ENCODE peak calls at places on chromosomes 3 and 15, in four cellular contexts. K is GM23338, I is sigmoid colon, U is prostate gland. W is an unnamed sample.

GRCh38 chr3:66633564-66633963 is 132.7 kb upstream of the LRIG1 start:
- DNase-seq in K (no peak), I (no peak), U (no peak), W (no peak)

GRCh38 chr3:76566904-76567303 is 473.0 kb upstream of the ROBO2 start:
- DNase-seq in K (no peak), I (no peak), U (no peak), W (no peak)

GRCh38 chr15:85607842-85608241 is 186.9 kb downstream of the KLHL25 start:
- DNase-seq in K (no peak), I (no peak), U (no peak), W (peak)

GRCh38 chr3:42130007-42130328 is 38.8 kb downstream of the TRAK1 start:
- DNase-seq in K (no peak), I (no peak), U (no peak), W (no peak)

GRCh38 chr3:147816770-147817169 is 407.6 kb downstream of the ZIC1 start:
- DNase-seq in K (no peak), I (peak), U (peak), W (no peak)

GRCh38 chr3:59084598-59084997 is 34.8 kb upstream of the CFAP20DC start:
- DNase-seq in K (no peak), I (no peak), U (no peak), W (no peak)

GRCh38 chr3:164222200-164222599 is 856.1 kb downstream of the SI start:
- DNase-seq in K (no peak), I (no peak), U (no peak), W (no peak)

GRCh38 chr3:17014286-17014685 is 129.5 kb downstream of the PLCL2 start:
- DNase-seq in K (no peak), I (no peak), U (no peak), W (no peak)

GRCh38 chr3:88596451-88596850 is 446.7 kb downstream of the C3orf38 start:
- DNase-seq in K (no peak), I (no peak), U (no peak), W (no peak)

GRCh38 chr15:34085746-34086145 is 15.9 kb downstream of the EMC7 start:
- DNase-seq in K (no peak), I (no peak), U (no peak), W (no peak)

GRCh38 chr3:103195201-103195600 is 760.4 kb downstream of the ZPLD1 start:
- DNase-seq in K (no peak), I (no peak), U (no peak), W (no peak)

GRCh38 chr3:414063-414462 is 217.5 kb downstream of the CHL1 start:
- DNase-seq in K (peak), I (no peak), U (no peak), W (no peak)

GRCh38 chr3:54572197-54572895 is 355.5 kb downstream of the LRTM1 start:
- DNase-seq in K (no peak), I (no peak), U (no peak), W (no peak)

GRCh38 chr15:71756574-71757352 is 53.6 kb upstream of the NR2E3 start:
- DNase-seq in K (no peak), I (no peak), U (no peak), W (no peak)

GRCh38 chr3:15797600-15798303 is at the start of gene ANKRD28:
- DNase-seq in K (peak), I (no peak), U (no peak), W (peak)

GRCh38 chr15:63073497-63074172 is 31.1 kb downstream of the TPM1 start:
- DNase-seq in K (no peak), I (no peak), U (no peak), W (no peak)

GRCh38 chr3:55202320-55202719 is 274.5 kb upstream of the LRTM1 start:
- DNase-seq in K (no peak), I (no peak), U (no peak), W (no peak)

GRCh38 chr15:75655911-75656310 is 8.2 kb downstream of the SNX33 start:
- DNase-seq in K (no peak), I (no peak), U (no peak), W (no peak)

GRCh38 chr15:99953886-99954285 is 220.6 kb upstream of the LYSMD4 start:
- DNase-seq in K (no peak), I (peak), U (peak), W (no peak)

GRCh38 chr3:17915341-17915740 is 172.9 kb upstream of the TBC1D5 start:
- DNase-seq in K (no peak), I (no peak), U (no peak), W (no peak)

GRCh38 chr3:119211193-119211592 is 29.5 kb downstream of the B4GALT4 start:
- DNase-seq in K (no peak), I (no peak), U (no peak), W (no peak)
- TF ChIP-seq POLR2AphosphoS5 in K (no peak), I (no peak), U (no peak), W (no peak)

DNA sequence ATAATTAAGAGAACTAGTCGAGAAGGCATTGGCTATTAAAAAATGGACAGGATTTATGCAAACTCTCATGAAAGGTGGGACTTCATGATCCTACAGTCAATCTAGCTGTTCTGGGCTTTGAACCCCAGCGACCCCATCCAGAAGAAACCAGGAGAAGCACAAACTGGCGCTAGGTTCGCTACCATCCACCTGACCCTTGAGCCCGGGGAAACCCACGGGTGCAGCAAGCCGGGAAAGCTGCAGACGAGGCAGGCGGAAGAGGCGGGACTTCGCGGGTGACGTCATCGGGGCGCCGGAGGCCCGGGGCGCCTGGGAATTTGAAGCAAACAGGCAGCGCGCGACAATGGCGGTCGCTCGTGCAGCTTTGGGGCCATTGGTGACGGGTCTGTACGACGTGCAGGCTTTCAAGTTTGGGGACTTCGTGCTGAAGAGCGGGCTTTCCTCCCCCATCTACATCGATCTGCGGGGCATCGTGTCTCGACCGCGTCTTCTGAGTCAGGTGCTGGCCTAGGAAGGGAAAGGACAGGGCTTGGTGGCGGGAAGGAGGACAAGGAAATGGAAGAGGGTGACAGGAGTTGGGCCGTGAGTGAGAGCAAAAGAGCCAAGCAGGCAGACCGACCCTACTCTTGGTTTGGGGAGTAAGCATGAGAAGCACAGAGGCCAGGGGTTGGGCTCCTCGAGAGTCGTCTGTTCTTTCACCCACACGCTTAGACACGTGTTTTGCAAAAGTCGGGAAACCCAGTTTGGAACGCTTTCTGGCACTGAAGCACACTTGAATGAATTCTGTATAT is at the start of gene UMPS:
- DNase-seq in K (peak), I (peak), U (peak), W (peak)
- TF ChIP-seq POLR2AphosphoS5 in K (peak), I (peak), U (peak), W (peak)

DNA sequence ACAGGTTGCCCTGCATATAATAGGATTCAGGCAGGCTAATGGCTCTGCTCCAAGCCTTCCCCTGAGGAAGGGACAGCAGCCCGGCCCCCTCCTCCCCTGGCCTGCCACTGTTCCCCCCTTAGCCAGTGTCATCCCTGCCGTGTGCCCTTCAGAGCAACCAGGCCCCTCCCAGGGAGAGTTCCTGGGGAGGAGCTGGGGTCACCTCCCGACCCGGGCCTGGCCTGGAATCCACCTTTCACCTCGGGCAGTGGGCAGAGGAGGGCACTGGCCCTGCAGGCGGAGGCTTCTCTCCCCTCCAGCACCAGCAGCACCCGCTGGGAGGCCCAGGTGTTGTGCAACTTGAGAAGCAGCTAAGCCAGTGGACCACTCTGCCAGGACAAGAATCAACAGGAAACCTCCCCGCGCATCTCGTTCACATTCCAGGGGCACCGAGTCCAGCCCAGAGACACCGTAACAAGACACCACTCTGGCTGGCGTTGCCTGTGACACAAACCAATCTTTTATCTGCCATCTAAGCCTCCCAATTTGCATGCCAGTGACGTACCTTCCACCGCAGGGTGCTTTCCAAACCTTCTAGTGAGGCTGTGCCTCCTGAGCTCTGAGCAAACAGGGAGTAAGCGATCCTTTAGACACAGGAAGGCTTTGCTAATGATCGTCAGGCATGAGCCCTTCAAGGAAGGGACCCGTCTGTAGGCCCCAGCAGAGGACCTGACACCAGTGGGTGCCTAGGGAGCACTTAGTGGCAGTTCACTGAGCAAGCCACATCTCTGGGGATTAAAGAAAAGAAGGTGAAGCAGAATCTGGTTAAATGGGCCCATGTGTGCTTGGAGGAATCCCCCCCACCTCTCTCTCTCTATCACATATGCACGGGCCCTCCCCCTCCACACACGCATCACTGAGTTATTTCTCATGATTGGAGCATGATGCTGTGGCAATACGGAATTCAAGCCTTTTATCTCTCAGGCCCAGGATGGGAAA is 98.9 kb upstream of the TLE3 start:
- DNase-seq in K (peak), I (peak), U (peak), W (no peak)
- TF ChIP-seq POLR2AphosphoS5 in K (no peak), I (peak), U (peak), W (no peak)

DNA sequence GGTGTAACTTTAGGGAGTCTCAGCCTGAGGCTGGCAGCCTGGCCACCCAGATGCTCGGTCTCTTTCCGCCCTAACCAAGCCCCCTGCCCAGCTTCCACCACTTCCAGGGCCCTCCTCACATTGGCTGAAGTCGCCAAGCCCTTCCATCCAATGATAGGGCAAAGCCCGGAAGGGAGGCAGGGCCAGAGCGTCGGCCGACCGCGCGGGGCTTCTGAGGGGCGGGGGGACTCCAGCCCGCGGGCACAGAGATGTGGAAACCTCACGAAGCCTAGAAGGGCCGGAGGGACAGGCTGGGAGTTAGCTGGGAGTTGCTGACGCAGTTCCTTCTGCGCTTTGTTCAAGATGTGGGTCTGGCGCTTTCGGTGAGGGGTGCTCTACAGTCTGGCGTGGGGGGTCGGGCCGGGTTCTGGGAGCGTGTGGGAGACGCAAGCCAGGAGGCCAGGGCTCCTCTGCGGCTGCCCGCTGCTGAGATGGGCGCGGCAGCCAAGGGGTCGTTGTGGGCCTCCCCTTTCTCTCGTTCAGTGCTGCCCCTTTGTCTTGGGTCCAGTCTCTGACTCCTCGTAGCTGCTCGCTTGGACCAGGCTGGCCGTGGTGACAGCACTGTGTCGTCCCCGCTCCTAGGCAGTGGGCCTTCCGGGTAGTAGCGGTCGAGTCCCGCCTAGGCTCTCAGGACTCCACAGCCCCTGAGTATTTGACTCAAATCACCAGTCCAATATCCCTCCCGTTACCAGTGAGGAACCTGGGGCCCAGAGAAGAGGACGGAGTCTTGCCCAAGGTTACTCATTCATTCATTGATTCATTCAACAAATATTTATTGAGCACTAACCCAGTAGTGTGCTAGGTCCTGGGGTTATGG is at the start of gene ZNF660:
- DNase-seq in K (peak), I (peak), U (no peak), W (no peak)
- TF ChIP-seq POLR2AphosphoS5 in K (peak), I (peak), U (peak), W (no peak)

W was measured in Panc1.